ENCODE peak calls at places on chromosome 4, in four cellular contexts. R is T-helper 2 cell, P is endothelial cell, N is fibroblast of lung. Q is an unnamed sample.

GRCh38 chr4:140116442-140117104 is 37.4 kb downstream of the MAML3 start:
- DNase-seq in R (no peak), P (no peak), N (peak), Q (no peak)

GRCh38 chr4:152278505-152279301 is 257.2 kb downstream of the FBXW7 start:
- DNase-seq in R (no peak), P (no peak), N (no peak), Q (no peak)

GRCh38 chr4:186606593-186606992 is 51.2 kb upstream of the MTNR1A start:
- DNase-seq in R (no peak), P (no peak), N (peak), Q (no peak)

GRCh38 chr4:54433686-54434085 is 204.6 kb downstream of the PDGFRA start:
- DNase-seq in R (no peak), P (peak), N (no peak), Q (peak)

GRCh38 chr4:105715692-105716278 is 7.2 kb downstream of the GSTCD start:
- DNase-seq in R (no peak), P (no peak), N (peak), Q (peak)

GRCh38 chr4:19329631-19330030 is 922.1 kb upstream of the SLIT2 start:
- DNase-seq in R (no peak), P (no peak), N (peak), Q (no peak)

GRCh38 chr4:82786004-82786400 is 12.6 kb downstream of the SCD5 start:
- DNase-seq in R (no peak), P (no peak), N (peak), Q (no peak)

GRCh38 chr4:24799196-24799543 is 3.8 kb downstream of the SOD3 start:
- DNase-seq in R (no peak), P (no peak), N (no peak), Q (no peak)

GRCh38 chr4:84403656-84404055 is 95.4 kb downstream of the NKX6-1 start:
- DNase-seq in R (no peak), P (no peak), N (peak), Q (peak)

GRCh38 chr4:38572798-38573197 is 91.2 kb upstream of the KLF3 start:
- DNase-seq in R (no peak), P (no peak), N (no peak), Q (peak)

GRCh38 chr4:41878991-41879491 is 56.2 kb upstream of the TMEM33 start:
- DNase-seq in R (no peak), P (no peak), N (no peak), Q (no peak)

GRCh38 chr4:55561884-55562283 is 15.2 kb upstream of the CLOCK start:
- DNase-seq in R (no peak), P (no peak), N (no peak), Q (no peak)

GRCh38 chr4:165700855-165701254 is 172.2 kb upstream of the TLL1 start:
- DNase-seq in R (no peak), P (peak), N (no peak), Q (no peak)

GRCh38 chr4:88523325-88524129 is at the start of gene PYURF:
- DNase-seq in R (peak), P (peak), N (peak), Q (peak)

GRCh38 chr4:151888367-151888866 is 127.6 kb upstream of the GATB start:
- DNase-seq in R (no peak), P (no peak), N (no peak), Q (no peak)

GRCh38 chr4:130563185-130563890 is 1467.4 kb downstream of the C4orf33 start:
- DNase-seq in R (no peak), P (peak), N (peak), Q (peak)

GRCh38 chr4:76084542-76084941 is 10.0 kb downstream of the ART3 start:
- DNase-seq in R (no peak), P (no peak), N (no peak), Q (no peak)

GRCh38 chr4:51836531-51836930 is 6.4 kb upstream of the DCUN1D4 start:
- DNase-seq in R (no peak), P (no peak), N (peak), Q (peak)

GRCh38 chr4:119628281-119629141 is at the start of gene PDE5A:
- DNase-seq in R (peak), P (peak), N (peak), Q (peak)

GRCh38 chr4:26151615-26152014 is 169.2 kb upstream of the RBPJ start:
- DNase-seq in R (no peak), P (no peak), N (peak), Q (no peak)

GRCh38 chr4:38082424-38083374 is 122.5 kb downstream of the PTTG2 start:
- DNase-seq in R (no peak), P (no peak), N (peak), Q (peak)

GRCh38 chr4:8332891-8333331 is 63.4 kb downstream of the HTRA3 start:
- DNase-seq in R (no peak), P (no peak), N (no peak), Q (no peak)

GRCh38 chr4:6504900-6505496 is 32.6 kb upstream of the PPP2R2C start:
- DNase-seq in R (no peak), P (no peak), N (no peak), Q (no peak)

GRCh38 chr4:30865676-30866075 is 145.5 kb downstream of the PCDH7 start:
- DNase-seq in R (no peak), P (no peak), N (peak), Q (peak)

GRCh38 chr4:139210486-139210885 is 33.5 kb upstream of the ELF2 start:
- DNase-seq in R (no peak), P (no peak), N (no peak), Q (no peak)

GRCh38 chr4:3247399-3248177 is 1.4 kb upstream of the MSANTD1 start:
- DNase-seq in R (no peak), P (no peak), N (no peak), Q (no peak)

GRCh38 chr4:91089194-91089593 is 962.0 kb downstream of the CCSER1 start:
- DNase-seq in R (no peak), P (no peak), N (no peak), Q (no peak)

GRCh38 chr4:17276821-17277220 is 235.1 kb downstream of the QDPR start:
- DNase-seq in R (no peak), P (no peak), N (peak), Q (peak)

GRCh38 chr4:102734591-102735385 is 26.0 kb downstream of the MANBA start:
- DNase-seq in R (no peak), P (no peak), N (peak), Q (no peak)

GRCh38 chr4:40621229-40621591 is 8.5 kb downstream of the RBM47 start:
- DNase-seq in R (no peak), P (no peak), N (no peak), Q (no peak)

GRCh38 chr4:126123933-126124332 is 809.2 kb downstream of the FAT4 start:
- DNase-seq in R (no peak), P (no peak), N (peak), Q (peak)

GRCh38 chr4:140302151-140302859 is 71.1 kb upstream of the SCOC start:
- DNase-seq in R (no peak), P (no peak), N (no peak), Q (no peak)

GRCh38 chr4:24604558-24605214 is 20.3 kb upstream of the DHX15 start:
- DNase-seq in R (no peak), P (no peak), N (no peak), Q (no peak)

GRCh38 chr4:60683953-60684352 is 516.2 kb upstream of the ADGRL3 start:
- DNase-seq in R (no peak), P (no peak), N (peak), Q (no peak)

GRCh38 chr4:53233396-53233795 is 132.5 kb downstream of the SCFD2 start:
- DNase-seq in R (no peak), P (no peak), N (peak), Q (peak)

GRCh38 chr4:46508216-46508615 is 118.3 kb upstream of the GABRA2 start:
- DNase-seq in R (no peak), P (no peak), N (no peak), Q (no peak)

GRCh38 chr4:147777456-147778091 is 45.7 kb downstream of the ARHGAP10 start:
- DNase-seq in R (no peak), P (no peak), N (peak), Q (no peak)

GRCh38 chr4:90958256-90958895 is 831.2 kb downstream of the CCSER1 start:
- DNase-seq in R (no peak), P (no peak), N (peak), Q (peak)

GRCh38 chr4:119906277-119906676 is 160.4 kb downstream of the MAD2L1 start:
- DNase-seq in R (no peak), P (no peak), N (no peak), Q (no peak)

Q was measured in fibroblast of gingiva.